ENCODE peak calls at places on chromosomes 13 and 19, in ten cellular contexts. N, H, X, K, A, C, M, O, Z and B are unnamed samples.

GRCh38 chr13:40120781-40121180 is 465.3 kb downstream of the COG6 start:
- DNase-seq in H (no peak), X (no peak), N (peak), C (no peak), O (no peak), A (no peak), Z (no peak), K (no peak), M (no peak), B (no peak)

GRCh38 chr19:57465680-57466381 is 8.9 kb upstream of the VN1R1 start:
- DNase-seq in A (no peak), K (no peak), C (peak), M (peak), H (no peak), N (no peak), X (no peak), Z (no peak), O (no peak), B (no peak)

GRCh38 chr13:27960362-27961226 is 8.5 kb downstream of the CDX2 start:
- DNase-seq in Z (peak), A (peak), N (no peak), C (peak), K (peak), M (peak), H (no peak), X (peak), O (peak), B (peak)

GRCh38 chr13:49579501-49579900 is 5.9 kb downstream of the RCBTB1 start:
- DNase-seq in M (no peak), X (no peak), N (no peak), A (no peak), O (no peak), H (no peak), C (no peak), K (no peak), Z (no peak), B (no peak)

GRCh38 chr13:48508001-48508400 is 24.9 kb downstream of the RCBTB2 start:
- DNase-seq in H (no peak), O (no peak), N (no peak), A (no peak), Z (no peak), M (no peak), C (no peak), K (no peak), X (no peak), B (no peak)

GRCh38 chr13:20119960-20120359 is 40.9 kb downstream of the GJA3 start:
- DNase-seq in Z (no peak), C (no peak), K (no peak), H (no peak), O (no peak), N (no peak), A (no peak), M (no peak), X (no peak), B (no peak)

GRCh38 chr19:53057904-53058579 is 13.5 kb downstream of the ERVV-2 start:
- DNase-seq in A (peak), X (peak), C (no peak), H (no peak), O (no peak), K (peak), Z (peak), N (no peak), M (no peak), B (peak)

GRCh38 chr13:66353664-66354063 is 876.5 kb downstream of the PCDH9 start:
- DNase-seq in A (no peak), H (no peak), O (no peak), Z (no peak), M (no peak), X (no peak), K (peak), C (no peak), N (peak), B (no peak)

GRCh38 chr19:2027361-2027760 is 11.8 kb upstream of the BTBD2 start:
- DNase-seq in C (no peak), K (no peak), H (no peak), O (no peak), N (peak), X (peak), M (no peak), A (no peak), Z (no peak), B (no peak)

GRCh38 chr13:76795701-76796695 is 90.2 kb downstream of the KCTD12 start:
- DNase-seq in Z (no peak), O (no peak), N (no peak), A (no peak), C (no peak), M (no peak), H (no peak), K (no peak), X (no peak), B (no peak)

GRCh38 chr19:19750842-19751790 is 18.2 kb upstream of the ZNF14 start:
- DNase-seq in X (no peak), H (no peak), M (no peak), K (no peak), C (no peak), A (no peak), O (no peak), N (no peak), Z (no peak), B (no peak)